ENCODE peak calls at places on chromosomes 1 and 21, in ten cellular contexts. One of them, this sample, is unnamed.

GRCh38 chr1:246012271-246012854 is 494.7 kb downstream of the SMYD3 start:
- DNase-seq in ovary: no peak
- DNase-seq in psoas muscle: no peak
- DNase-seq in uterus: no peak
- DNase-seq in dorsolateral prefrontal cortex: no peak
- DNase-seq in spleen: no peak
- DNase-seq in HCT116: peak
- DNase-seq in ascending aorta: no peak
- DNase-seq in K562: peak
- DNase-seq in fibroblast of lung: peak
- DNase-seq in this sample: peak

GRCh38 chr1:42793824-42794223 is 9.0 kb downstream of the TMEM269 start:
- DNase-seq in ovary: no peak
- DNase-seq in psoas muscle: no peak
- DNase-seq in uterus: no peak
- DNase-seq in dorsolateral prefrontal cortex: no peak
- DNase-seq in spleen: no peak
- DNase-seq in HCT116: no peak
- DNase-seq in ascending aorta: no peak
- DNase-seq in K562: no peak
- DNase-seq in fibroblast of lung: no peak
- DNase-seq in this sample: no peak

GRCh38 chr21:38272215-38272614 is 15.4 kb downstream of the KCNJ15 start:
- DNase-seq in ovary: no peak
- DNase-seq in psoas muscle: no peak
- DNase-seq in uterus: no peak
- DNase-seq in dorsolateral prefrontal cortex: no peak
- DNase-seq in spleen: peak
- DNase-seq in HCT116: no peak
- DNase-seq in ascending aorta: no peak
- DNase-seq in K562: no peak
- DNase-seq in fibroblast of lung: no peak
- DNase-seq in this sample: peak

GRCh38 chr1:101174722-101175121 is 62.1 kb upstream of the S1PR1 start:
- DNase-seq in ovary: no peak
- DNase-seq in psoas muscle: no peak
- DNase-seq in uterus: no peak
- DNase-seq in dorsolateral prefrontal cortex: no peak
- DNase-seq in spleen: no peak
- DNase-seq in HCT116: no peak
- DNase-seq in ascending aorta: no peak
- DNase-seq in K562: no peak
- DNase-seq in fibroblast of lung: peak
- DNase-seq in this sample: peak

GRCh38 chr1:14835725-14836124 is 237.2 kb downstream of the KAZN start:
- DNase-seq in ovary: no peak
- DNase-seq in psoas muscle: no peak
- DNase-seq in uterus: no peak
- DNase-seq in dorsolateral prefrontal cortex: no peak
- DNase-seq in spleen: no peak
- DNase-seq in HCT116: no peak
- DNase-seq in ascending aorta: no peak
- DNase-seq in K562: no peak
- DNase-seq in fibroblast of lung: peak
- DNase-seq in this sample: no peak

GRCh38 chr1:82778612-82779011 is 977.9 kb downstream of the ADGRL2 start:
- DNase-seq in ovary: no peak
- DNase-seq in psoas muscle: no peak
- DNase-seq in uterus: no peak
- DNase-seq in dorsolateral prefrontal cortex: no peak
- DNase-seq in spleen: no peak
- DNase-seq in HCT116: no peak
- DNase-seq in ascending aorta: no peak
- DNase-seq in K562: no peak
- DNase-seq in fibroblast of lung: no peak
- DNase-seq in this sample: peak

GRCh38 chr1:161106434-161106833 is 8.3 kb downstream of the KLHDC9 start:
- DNase-seq in ovary: no peak
- DNase-seq in psoas muscle: no peak
- DNase-seq in uterus: no peak
- DNase-seq in dorsolateral prefrontal cortex: no peak
- DNase-seq in spleen: no peak
- DNase-seq in HCT116: no peak
- DNase-seq in ascending aorta: no peak
- DNase-seq in K562: no peak
- DNase-seq in fibroblast of lung: no peak
- DNase-seq in this sample: no peak

GRCh38 chr1:2179283-2180013 is 15.1 kb downstream of the FAAP20 start:
- DNase-seq in ovary: no peak
- DNase-seq in psoas muscle: no peak
- DNase-seq in uterus: no peak
- DNase-seq in dorsolateral prefrontal cortex: no peak
- DNase-seq in spleen: peak
- DNase-seq in HCT116: no peak
- DNase-seq in ascending aorta: no peak
- DNase-seq in K562: peak
- DNase-seq in fibroblast of lung: no peak
- DNase-seq in this sample: no peak

GRCh38 chr1:163877016-163877415 is 555.3 kb downstream of the NUF2 start:
- DNase-seq in ovary: no peak
- DNase-seq in psoas muscle: no peak
- DNase-seq in uterus: no peak
- DNase-seq in dorsolateral prefrontal cortex: no peak
- DNase-seq in spleen: no peak
- DNase-seq in HCT116: no peak
- DNase-seq in ascending aorta: no peak
- DNase-seq in K562: no peak
- DNase-seq in fibroblast of lung: peak
- DNase-seq in this sample: no peak

GRCh38 chr1:1778827-1779675 is 781 bp upstream of the NADK start:
- DNase-seq in ovary: peak
- DNase-seq in psoas muscle: peak
- DNase-seq in uterus: peak
- DNase-seq in dorsolateral prefrontal cortex: no peak
- DNase-seq in spleen: peak
- DNase-seq in HCT116: peak
- DNase-seq in ascending aorta: peak
- DNase-seq in K562: peak
- DNase-seq in fibroblast of lung: no peak
- DNase-seq in this sample: peak

GRCh38 chr1:41811978-41812852 is 106.5 kb downstream of the HIVEP3 start:
- DNase-seq in ovary: no peak
- DNase-seq in psoas muscle: peak
- DNase-seq in uterus: peak
- DNase-seq in dorsolateral prefrontal cortex: no peak
- DNase-seq in spleen: no peak
- DNase-seq in HCT116: peak
- DNase-seq in ascending aorta: no peak
- DNase-seq in K562: peak
- DNase-seq in fibroblast of lung: peak
- DNase-seq in this sample: peak

GRCh38 chr1:53123462-53124129 is 18.8 kb downstream of the SLC1A7 start:
- DNase-seq in ovary: peak
- DNase-seq in psoas muscle: peak
- DNase-seq in uterus: peak
- DNase-seq in dorsolateral prefrontal cortex: no peak
- DNase-seq in spleen: no peak
- DNase-seq in HCT116: no peak
- DNase-seq in ascending aorta: peak
- DNase-seq in K562: no peak
- DNase-seq in fibroblast of lung: peak
- DNase-seq in this sample: no peak

GRCh38 chr1:28209700-28210099 is 23.1 kb downstream of the DNAJC8 start:
- DNase-seq in ovary: no peak
- DNase-seq in psoas muscle: no peak
- DNase-seq in uterus: no peak
- DNase-seq in dorsolateral prefrontal cortex: no peak
- DNase-seq in spleen: no peak
- DNase-seq in HCT116: no peak
- DNase-seq in ascending aorta: no peak
- DNase-seq in K562: no peak
- DNase-seq in fibroblast of lung: no peak
- DNase-seq in this sample: no peak

GRCh38 chr1:145994391-145995120 is 1.8 kb downstream of the TXNIP start:
- DNase-seq in ovary: no peak
- DNase-seq in psoas muscle: peak
- DNase-seq in uterus: peak
- DNase-seq in dorsolateral prefrontal cortex: no peak
- DNase-seq in spleen: no peak
- DNase-seq in HCT116: no peak
- DNase-seq in ascending aorta: peak
- DNase-seq in K562: peak
- DNase-seq in fibroblast of lung: no peak
- DNase-seq in this sample: no peak

DNA sequence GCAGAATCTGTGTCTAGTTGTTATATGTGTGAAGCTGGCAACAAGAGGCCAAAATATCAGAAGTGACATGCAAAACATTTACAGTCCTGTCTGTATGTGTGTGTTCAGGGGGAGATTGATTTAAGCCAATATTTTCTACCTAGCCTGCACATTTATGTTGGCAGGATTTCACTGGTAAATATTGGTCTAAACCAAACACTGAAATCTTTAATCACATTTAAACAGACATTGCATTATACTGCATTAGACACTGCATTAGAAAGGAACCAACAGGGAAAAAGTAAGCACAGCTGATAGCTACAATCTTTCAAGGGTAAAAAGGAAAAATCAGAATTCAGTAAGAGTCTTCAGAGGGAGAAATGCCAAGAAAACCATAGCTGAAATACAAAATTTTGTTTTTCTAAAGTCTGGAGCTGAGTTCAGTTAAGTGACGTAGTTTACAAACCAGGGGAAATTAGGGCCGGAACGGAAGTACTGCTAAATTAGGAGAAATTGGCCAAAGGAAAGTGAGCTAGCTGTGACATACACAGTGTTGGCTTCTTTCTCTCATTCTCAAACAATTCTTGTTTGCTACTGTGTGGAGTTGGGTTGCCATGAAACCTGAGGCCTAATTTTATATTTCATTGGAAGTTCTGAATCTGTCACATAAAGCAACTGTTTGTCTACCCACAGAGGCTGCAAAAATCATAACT is 217.3 kb upstream of the SGIP1 start:
- DNase-seq in ovary: no peak
- DNase-seq in psoas muscle: no peak
- DNase-seq in uterus: no peak
- DNase-seq in dorsolateral prefrontal cortex: no peak
- DNase-seq in spleen: no peak
- DNase-seq in HCT116: no peak
- DNase-seq in ascending aorta: no peak
- DNase-seq in K562: no peak
- DNase-seq in fibroblast of lung: no peak
- DNase-seq in this sample: no peak
- H3K27ac ChIP-seq in ovary: no peak
- H3K27ac ChIP-seq in psoas muscle: no peak
- H3K27ac ChIP-seq in uterus: peak
- H3K27ac ChIP-seq in dorsolateral prefrontal cortex: peak
- H3K27ac ChIP-seq in spleen: peak
- H3K27ac ChIP-seq in HCT116: peak
- H3K27ac ChIP-seq in ascending aorta: peak
- H3K27ac ChIP-seq in K562: no peak
- H3K27ac ChIP-seq in fibroblast of lung: no peak
- H3K27ac ChIP-seq in this sample: no peak

GRCh38 chr1:175221548-175222175 is 29.1 kb upstream of the KIAA0040 start:
- DNase-seq in ovary: no peak
- DNase-seq in psoas muscle: no peak
- DNase-seq in uterus: peak
- DNase-seq in dorsolateral prefrontal cortex: no peak
- DNase-seq in spleen: no peak
- DNase-seq in HCT116: no peak
- DNase-seq in ascending aorta: no peak
- DNase-seq in K562: peak
- DNase-seq in fibroblast of lung: peak
- DNase-seq in this sample: peak
- TF ChIP-seq CTCF in ovary: no peak
- TF ChIP-seq CTCF in psoas muscle: peak
- TF ChIP-seq CTCF in uterus: peak
- TF ChIP-seq CTCF in dorsolateral prefrontal cortex: peak
- TF ChIP-seq CTCF in spleen: no peak
- TF ChIP-seq CTCF in HCT116: peak
- TF ChIP-seq CTCF in ascending aorta: no peak
- TF ChIP-seq CTCF in K562: peak
- TF ChIP-seq CTCF in fibroblast of lung: no peak
- TF ChIP-seq CTCF in this sample: peak

DNA sequence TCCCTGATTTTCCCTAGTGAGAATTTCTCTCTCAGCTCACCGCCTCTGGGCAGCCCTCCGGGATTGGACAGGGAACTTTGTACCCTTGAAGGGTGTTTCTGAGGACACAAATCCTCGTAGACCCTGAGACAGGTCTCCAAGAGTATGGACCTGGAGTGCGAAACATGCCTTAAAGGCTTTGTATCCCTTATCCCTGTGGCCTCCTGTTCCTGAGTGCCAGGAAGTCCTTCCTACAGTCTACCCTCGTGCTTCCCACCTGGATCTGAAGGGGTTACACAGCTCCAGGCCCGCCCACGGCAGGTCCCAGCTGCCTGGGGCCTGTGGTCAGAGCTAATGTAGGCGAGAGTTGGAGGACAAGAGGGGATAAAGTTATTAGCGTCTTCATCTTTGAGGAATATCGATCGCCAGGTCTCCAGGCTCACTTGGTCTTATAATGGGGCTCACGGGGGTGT is 7.6 kb upstream of the PEAR1 start:
- DNase-seq in ovary: no peak
- DNase-seq in psoas muscle: no peak
- DNase-seq in uterus: no peak
- DNase-seq in dorsolateral prefrontal cortex: no peak
- DNase-seq in spleen: no peak
- DNase-seq in HCT116: no peak
- DNase-seq in ascending aorta: no peak
- DNase-seq in K562: no peak
- DNase-seq in fibroblast of lung: peak
- DNase-seq in this sample: no peak
- H3K27ac ChIP-seq in ovary: no peak
- H3K27ac ChIP-seq in psoas muscle: no peak
- H3K27ac ChIP-seq in uterus: no peak
- H3K27ac ChIP-seq in dorsolateral prefrontal cortex: no peak
- H3K27ac ChIP-seq in spleen: no peak
- H3K27ac ChIP-seq in HCT116: no peak
- H3K27ac ChIP-seq in ascending aorta: no peak
- H3K27ac ChIP-seq in K562: no peak
- H3K27ac ChIP-seq in fibroblast of lung: no peak
- H3K27ac ChIP-seq in this sample: no peak

DNA sequence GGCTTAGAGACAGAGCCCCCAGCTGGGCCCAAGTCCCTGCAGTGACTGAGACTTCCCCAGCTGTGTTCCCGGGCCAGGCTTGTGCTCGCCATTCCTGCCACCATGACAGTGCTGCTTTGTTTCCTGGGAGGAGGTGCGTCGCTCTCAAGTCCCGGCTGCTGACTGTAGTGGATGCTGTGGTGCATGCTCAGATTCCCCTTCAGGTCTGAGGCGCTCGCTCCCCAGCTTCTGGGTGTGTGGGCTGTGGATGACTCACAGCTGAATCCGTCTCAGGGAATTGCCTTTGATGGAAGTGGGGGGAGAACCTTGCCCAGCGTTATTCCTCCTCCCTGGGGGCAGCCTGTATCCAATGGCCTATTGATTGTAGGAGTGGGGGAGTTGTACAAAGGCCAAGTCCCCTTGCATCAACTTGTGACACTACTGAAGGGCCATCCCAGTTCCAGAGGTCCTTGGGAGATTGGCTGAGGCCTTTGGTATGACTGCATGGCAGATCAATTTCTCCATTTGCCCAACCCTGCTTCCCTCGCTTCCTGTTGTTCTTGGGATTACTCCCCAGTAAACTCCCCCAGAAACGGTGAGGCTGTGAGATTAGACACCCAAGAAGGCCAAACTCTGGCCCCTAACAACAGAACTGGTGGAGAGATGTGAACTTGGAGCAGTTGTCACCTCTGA is 17.8 kb upstream of the POU3F1 start:
- DNase-seq in ovary: no peak
- DNase-seq in psoas muscle: no peak
- DNase-seq in uterus: no peak
- DNase-seq in dorsolateral prefrontal cortex: peak
- DNase-seq in spleen: no peak
- DNase-seq in HCT116: peak
- DNase-seq in ascending aorta: no peak
- DNase-seq in K562: peak
- DNase-seq in fibroblast of lung: peak
- DNase-seq in this sample: peak
- TF ChIP-seq CTCF in ovary: no peak
- TF ChIP-seq CTCF in psoas muscle: no peak
- TF ChIP-seq CTCF in uterus: no peak
- TF ChIP-seq CTCF in dorsolateral prefrontal cortex: no peak
- TF ChIP-seq CTCF in spleen: no peak
- TF ChIP-seq CTCF in HCT116: no peak
- TF ChIP-seq CTCF in ascending aorta: no peak
- TF ChIP-seq CTCF in K562: peak
- TF ChIP-seq CTCF in fibroblast of lung: no peak
- TF ChIP-seq CTCF in this sample: peak

This sample was measured in foreskin keratinocyte.